ENCODE peak calls at places on chromosomes 2 and 18, in six cellular contexts. L is EH, Z is ELF-1, D is lower lobe of right lung, I is Ammon's horn, A is MCF 10A. C is an unnamed sample.

GRCh38 chr2:205323929-205324328 is 358.4 kb upstream of the NRP2 start:
- DNase-seq in L (no peak), Z (no peak), D (no peak), I (no peak), A (peak), C (peak)

GRCh38 chr2:231557571-231558217 is 27.4 kb upstream of the NMUR1 start:
- DNase-seq in L (peak), Z (peak), D (peak), I (peak), A (peak), C (peak)

GRCh38 chr2:23756593-23757292 is 170.2 kb downstream of the ATAD2B start:
- DNase-seq in L (no peak), Z (no peak), D (no peak), I (no peak), A (no peak), C (no peak)

GRCh38 chr2:241665731-241666440 is 20.7 kb downstream of the DTYMK start:
- DNase-seq in L (no peak), Z (no peak), D (no peak), I (peak), A (no peak), C (no peak)

GRCh38 chr2:60531638-60532216 is 21.7 kb downstream of the BCL11A start:
- DNase-seq in L (no peak), Z (peak), D (no peak), I (no peak), A (no peak), C (no peak)

GRCh38 chr18:51195602-51196115 is 1.8 kb downstream of the MEX3C start:
- DNase-seq in L (peak), Z (peak), D (no peak), I (peak), A (peak), C (no peak)

GRCh38 chr18:9615973-9616559 is 1.7 kb upstream of the PPP4R1 start:
- DNase-seq in L (peak), Z (no peak), D (no peak), I (no peak), A (no peak), C (no peak)

GRCh38 chr18:21650301-21650700 is 38.2 kb downstream of the SNRPD1 start:
- DNase-seq in L (no peak), Z (no peak), D (no peak), I (no peak), A (no peak), C (no peak)

GRCh38 chr2:224716921-224717320 is 756 bp upstream of the CCDC195 start:
- DNase-seq in L (no peak), Z (no peak), D (no peak), I (no peak), A (no peak), C (no peak)

GRCh38 chr18:59057969-59058368 is 81.7 kb upstream of the SEC11C start:
- DNase-seq in L (peak), Z (no peak), D (no peak), I (peak), A (no peak), C (no peak)

GRCh38 chr18:42458226-42458625 is 503.2 kb downstream of the PIK3C3 start:
- DNase-seq in L (no peak), Z (no peak), D (no peak), I (no peak), A (no peak), C (no peak)

GRCh38 chr2:20595439-20596192 is 55.3 kb downstream of the HS1BP3 start:
- DNase-seq in L (peak), Z (peak), D (peak), I (peak), A (peak), C (peak)

GRCh38 chr2:12701786-12702660 is 14.7 kb upstream of the TRIB2 start:
- DNase-seq in L (peak), Z (no peak), D (no peak), I (no peak), A (peak), C (no peak)

GRCh38 chr2:43178602-43179542 is 47.5 kb downstream of the ZFP36L2 start:
- DNase-seq in L (peak), Z (peak), D (peak), I (no peak), A (peak), C (no peak)

GRCh38 chr18:58091099-58091611 is 47.1 kb downstream of the NEDD4L start:
- DNase-seq in L (peak), Z (no peak), D (no peak), I (no peak), A (peak), C (peak)

GRCh38 chr2:63003349-63003748 is 47.3 kb upstream of the OTX1 start:
- DNase-seq in L (no peak), Z (no peak), D (no peak), I (no peak), A (no peak), C (no peak)

GRCh38 chr2:11155326-11156059 is at the start of gene SLC66A3:
- DNase-seq in L (peak), Z (peak), D (peak), I (no peak), A (peak), C (peak)

GRCh38 chr2:170739048-170739447 is 23.9 kb downstream of the SP5 start:
- DNase-seq in L (peak), Z (no peak), D (no peak), I (no peak), A (peak), C (no peak)

GRCh38 chr2:134261398-134262131 is 7.7 kb downstream of the MGAT5 start:
- DNase-seq in L (peak), Z (no peak), D (no peak), I (no peak), A (no peak), C (peak)

GRCh38 chr18:57469884-57470283 is 34.7 kb downstream of the ONECUT2 start:
- DNase-seq in L (no peak), Z (no peak), D (no peak), I (no peak), A (no peak), C (no peak)

GRCh38 chr2:196823750-196824149 is 14.6 kb upstream of the C2orf66 start:
- DNase-seq in L (peak), Z (no peak), D (no peak), I (no peak), A (peak), C (no peak)

GRCh38 chr2:17627434-17627833 is 86.9 kb downstream of the VSNL1 start:
- DNase-seq in L (no peak), Z (peak), D (no peak), I (no peak), A (no peak), C (no peak)

GRCh38 chr18:77711096-77711495 is 461.4 kb downstream of the GALR1 start:
- DNase-seq in L (no peak), Z (no peak), D (no peak), I (no peak), A (peak), C (peak)

GRCh38 chr2:101820519-101820918 is 123.0 kb downstream of the MAP4K4 start:
- DNase-seq in L (peak), Z (peak), D (no peak), I (no peak), A (peak), C (no peak)

GRCh38 chr2:204228169-204228940 is 291.8 kb downstream of the ICOS start:
- DNase-seq in L (no peak), Z (peak), D (no peak), I (no peak), A (no peak), C (no peak)